ENCODE peak calls at places on chromosome 17, in four cellular contexts. Y, C, O and N are unnamed samples.
A peak's percentile ranks its signal among the peaks of the same experiment; 100 is the strongest.

GRCh38 chr17:28426081-28426519 is 20.1 kb upstream of the SLC46A1 start:
- DNase-seq in Y (peak; percentile 63), C (peak; percentile 16), O (peak; percentile 40), N (no peak)

GRCh38 chr17:17823433-17824118 is 13.2 kb downstream of the SREBF1 start:
- DNase-seq in Y (peak; percentile 94), C (peak; percentile 81), O (peak; percentile 99), N (peak; percentile 56)

GRCh38 chr17:4463818-4464501 is 30.2 kb downstream of the SPNS3 start:
- DNase-seq in Y (no peak), C (no peak), O (no peak), N (no peak)

GRCh38 chr17:6868579-6868978 is 37.0 kb upstream of the TEKT1 start:
- DNase-seq in Y (no peak), C (peak; percentile 16), O (no peak), N (peak; percentile 74)

GRCh38 chr17:48290378-48290777 is 139.6 kb downstream of the SKAP1 start:
- DNase-seq in Y (no peak), C (no peak), O (no peak), N (no peak)

GRCh38 chr17:2704890-2705248 is 6.7 kb downstream of the CLUH start:
- DNase-seq in Y (no peak), C (no peak), O (no peak), N (no peak)

GRCh38 chr17:18033442-18034099 is 5.4 kb downstream of the ATPAF2 start:
- DNase-seq in Y (peak; percentile 53), C (peak; percentile 83), O (peak; percentile 80), N (peak; percentile 80)

GRCh38 chr17:2400474-2400866 is 390 bp downstream of the MNT start:
- DNase-seq in Y (peak; percentile 25), C (peak; percentile 43), O (peak; percentile 51), N (no peak)

GRCh38 chr17:5249615-5250014 is 15.0 kb upstream of the SCIMP start:
- DNase-seq in Y (peak; percentile 51), C (peak; percentile 71), O (peak; percentile 78), N (peak; percentile 72)

GRCh38 chr17:18224428-18225120 is 861 bp upstream of the LLGL1 start:
- DNase-seq in Y (peak; percentile 21), C (peak; percentile 46), O (peak; percentile 41), N (no peak)

GRCh38 chr17:37698132-37698615 is 46.7 kb downstream of the HNF1B start:
- DNase-seq in Y (no peak), C (peak; percentile 95), O (no peak), N (peak; percentile 16)
- TF ChIP-seq ELF1 in Y (no peak), C (no peak), O (no peak), N (no peak)

GRCh38 chr17:41553176-41553575 is 18.7 kb downstream of the KRT9 start:
- DNase-seq in Y (no peak), C (no peak), O (no peak), N (no peak)
- TF ChIP-seq ELF1 in Y (no peak), C (no peak), O (no peak), N (no peak)

GRCh38 chr17:78112508-78113471 is 15.8 kb downstream of the TMC6 start:
- DNase-seq in Y (peak; percentile 87), C (peak; percentile 52), O (peak; percentile 98), N (peak; percentile 33)
- TF ChIP-seq ELF1 in Y (no peak), C (peak; percentile 29), O (no peak), N (no peak)

DNA sequence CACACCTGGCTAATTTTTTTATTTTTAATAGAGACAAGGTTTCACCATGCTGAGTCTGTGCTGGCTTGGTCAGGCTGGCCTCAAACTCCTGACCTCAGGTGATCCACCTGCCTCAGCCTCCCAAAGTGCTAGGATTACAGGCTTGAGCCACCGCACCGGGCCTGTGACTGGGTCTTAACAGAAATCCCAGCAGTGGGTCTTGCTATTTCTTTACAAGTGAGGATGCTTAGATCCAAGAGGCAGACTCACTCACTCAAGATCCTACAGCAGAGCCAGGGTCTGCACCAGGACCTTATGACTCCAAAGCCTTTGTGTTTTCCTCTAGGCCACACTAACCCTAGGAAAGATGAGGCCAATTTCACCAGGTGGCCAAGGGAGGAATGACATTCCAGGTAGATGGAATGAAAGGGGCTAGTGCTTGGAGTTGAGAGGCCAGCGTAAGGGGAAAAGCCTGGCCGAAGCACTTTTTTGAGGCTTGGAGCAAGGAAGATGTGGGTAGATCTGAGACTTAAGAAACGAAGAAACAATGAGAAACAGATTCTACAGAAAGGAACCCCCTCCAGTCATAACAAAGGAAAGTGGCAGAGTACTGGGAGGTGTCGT is 5.7 kb upstream of the STAT5A start:
- DNase-seq in Y (no peak), C (no peak), O (peak; percentile 11), N (no peak)
- TF ChIP-seq ELF1 in Y (no peak), C (no peak), O (no peak), N (no peak)

DNA sequence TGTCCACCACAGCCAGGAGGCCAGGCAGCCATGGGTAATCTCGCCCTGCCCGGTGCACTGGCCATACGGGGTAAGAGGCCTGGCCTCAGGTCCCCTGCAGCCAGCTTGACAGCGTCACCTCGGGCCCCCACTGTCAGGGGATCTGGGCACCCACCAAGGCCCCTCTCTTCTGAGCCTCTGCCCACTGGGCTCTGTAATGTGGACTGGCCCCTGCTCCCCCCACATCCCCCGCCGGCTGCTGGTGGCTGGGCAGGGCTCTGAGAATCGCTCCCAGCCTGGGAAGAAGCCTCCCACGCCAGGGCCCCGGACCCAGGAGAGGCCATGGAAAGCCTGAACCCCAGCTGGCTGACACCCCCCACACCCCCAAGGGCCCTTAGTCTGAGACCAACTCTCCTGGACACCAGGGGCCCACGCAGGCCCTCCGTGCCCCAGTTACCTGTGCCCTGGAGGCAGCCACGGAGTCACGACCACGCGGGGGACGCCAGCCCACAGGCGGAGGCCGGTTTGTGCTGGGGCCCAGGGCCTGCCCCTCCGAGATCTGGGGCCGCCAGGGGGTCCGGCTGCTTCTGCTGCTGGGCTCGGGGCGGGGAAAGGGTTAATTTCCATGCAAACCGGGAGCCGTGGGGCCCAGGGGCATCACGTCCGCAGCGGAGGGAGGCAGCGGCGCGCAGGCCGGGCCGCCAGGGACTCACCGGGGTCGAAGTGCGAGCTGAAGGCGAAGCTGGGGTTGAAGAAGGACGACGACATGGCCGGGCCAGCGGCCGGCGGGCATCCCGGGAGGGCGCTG is at the start of gene PVALEF:
- DNase-seq in Y (no peak), C (peak; percentile 48), O (no peak), N (no peak)
- TF ChIP-seq ELF1 in Y (no peak), C (peak; percentile 17), O (no peak), N (no peak)